ENCODE peak calls at places on chromosomes 2 and 18, in seven cellular contexts. One of them, this sample, is unnamed.

GRCh38 chr2:214465386-214466146 is 54.7 kb downstream of the VWC2L start:
- DNase-seq in foreskin fibroblast: no peak
- DNase-seq in skeletal muscle cell: no peak
- DNase-seq in T47D: no peak
- DNase-seq in ELF-1: peak
- DNase-seq in endothelial cell: no peak
- DNase-seq in NCI-H2029: no peak
- DNase-seq in this sample: no peak

GRCh38 chr18:10055125-10055750 is 141.4 kb downstream of the VAPA start:
- DNase-seq in foreskin fibroblast: no peak
- DNase-seq in T47D: no peak
- DNase-seq in skeletal muscle cell: no peak
- DNase-seq in ELF-1: no peak
- DNase-seq in endothelial cell: no peak
- DNase-seq in NCI-H2029: no peak
- DNase-seq in this sample: no peak

GRCh38 chr2:85410584-85411404 is 628 bp upstream of the CAPG start:
- DNase-seq in skeletal muscle cell: no peak
- DNase-seq in foreskin fibroblast: peak
- DNase-seq in T47D: no peak
- DNase-seq in ELF-1: no peak
- DNase-seq in NCI-H2029: no peak
- DNase-seq in endothelial cell: no peak
- DNase-seq in this sample: no peak

GRCh38 chr2:120787512-120788348 is 52.1 kb downstream of the GLI2 start:
- DNase-seq in endothelial cell: no peak
- DNase-seq in skeletal muscle cell: no peak
- DNase-seq in NCI-H2029: no peak
- DNase-seq in T47D: no peak
- DNase-seq in ELF-1: no peak
- DNase-seq in foreskin fibroblast: no peak
- DNase-seq in this sample: no peak

GRCh38 chr18:77248873-77249582 is 620 bp upstream of the GALR1 start:
- DNase-seq in endothelial cell: no peak
- DNase-seq in T47D: no peak
- DNase-seq in ELF-1: peak
- DNase-seq in skeletal muscle cell: no peak
- DNase-seq in NCI-H2029: no peak
- DNase-seq in foreskin fibroblast: no peak
- DNase-seq in this sample: no peak

GRCh38 chr2:149330127-149331022 is at the start of gene LYPD6:
- DNase-seq in endothelial cell: peak
- DNase-seq in skeletal muscle cell: peak
- DNase-seq in T47D: peak
- DNase-seq in foreskin fibroblast: peak
- DNase-seq in ELF-1: peak
- DNase-seq in NCI-H2029: peak
- DNase-seq in this sample: peak

GRCh38 chr2:235925250-235925919 is 242.8 kb downstream of the GBX2 start:
- DNase-seq in ELF-1: no peak
- DNase-seq in foreskin fibroblast: no peak
- DNase-seq in T47D: no peak
- DNase-seq in endothelial cell: no peak
- DNase-seq in skeletal muscle cell: no peak
- DNase-seq in NCI-H2029: no peak
- DNase-seq in this sample: no peak

GRCh38 chr2:35783723-35784122 is 571.9 kb upstream of the CRIM1 start:
- DNase-seq in T47D: peak
- DNase-seq in endothelial cell: no peak
- DNase-seq in ELF-1: no peak
- DNase-seq in skeletal muscle cell: no peak
- DNase-seq in foreskin fibroblast: no peak
- DNase-seq in NCI-H2029: peak
- DNase-seq in this sample: no peak

GRCh38 chr18:37042381-37042780 is 213.5 kb downstream of the KIAA1328 start:
- DNase-seq in T47D: no peak
- DNase-seq in ELF-1: no peak
- DNase-seq in NCI-H2029: no peak
- DNase-seq in skeletal muscle cell: no peak
- DNase-seq in foreskin fibroblast: no peak
- DNase-seq in endothelial cell: no peak
- DNase-seq in this sample: no peak

GRCh38 chr18:44961288-44961687 is 280.6 kb downstream of the SETBP1 start:
- DNase-seq in T47D: no peak
- DNase-seq in foreskin fibroblast: no peak
- DNase-seq in endothelial cell: no peak
- DNase-seq in skeletal muscle cell: no peak
- DNase-seq in ELF-1: no peak
- DNase-seq in NCI-H2029: no peak
- DNase-seq in this sample: no peak

GRCh38 chr2:201406077-201406662 is 45.1 kb downstream of the TRAK2 start:
- DNase-seq in T47D: no peak
- DNase-seq in ELF-1: no peak
- DNase-seq in skeletal muscle cell: peak
- DNase-seq in foreskin fibroblast: peak
- DNase-seq in endothelial cell: no peak
- DNase-seq in NCI-H2029: no peak
- DNase-seq in this sample: no peak

GRCh38 chr2:239322414-239323086 is 78.3 kb downstream of the HDAC4 start:
- DNase-seq in NCI-H2029: no peak
- DNase-seq in endothelial cell: no peak
- DNase-seq in T47D: no peak
- DNase-seq in foreskin fibroblast: peak
- DNase-seq in ELF-1: no peak
- DNase-seq in skeletal muscle cell: no peak
- DNase-seq in this sample: no peak

GRCh38 chr2:174777334-174777733 is 13.1 kb upstream of the CHRNA1 start:
- DNase-seq in foreskin fibroblast: no peak
- DNase-seq in skeletal muscle cell: no peak
- DNase-seq in endothelial cell: no peak
- DNase-seq in ELF-1: no peak
- DNase-seq in NCI-H2029: no peak
- DNase-seq in T47D: no peak
- DNase-seq in this sample: no peak

GRCh38 chr2:212726403-212726802 is 187.8 kb upstream of the ERBB4 start:
- DNase-seq in NCI-H2029: no peak
- DNase-seq in foreskin fibroblast: no peak
- DNase-seq in skeletal muscle cell: no peak
- DNase-seq in ELF-1: no peak
- DNase-seq in T47D: no peak
- DNase-seq in endothelial cell: no peak
- DNase-seq in this sample: no peak

GRCh38 chr18:24095976-24096375 is 42.9 kb upstream of the CABYR start:
- DNase-seq in foreskin fibroblast: no peak
- DNase-seq in endothelial cell: no peak
- DNase-seq in ELF-1: no peak
- DNase-seq in T47D: no peak
- DNase-seq in NCI-H2029: no peak
- DNase-seq in skeletal muscle cell: no peak
- DNase-seq in this sample: no peak

GRCh38 chr2:241545113-241545512 is 13.4 kb upstream of the BOK start:
- DNase-seq in T47D: no peak
- DNase-seq in NCI-H2029: no peak
- DNase-seq in foreskin fibroblast: peak
- DNase-seq in ELF-1: no peak
- DNase-seq in skeletal muscle cell: no peak
- DNase-seq in endothelial cell: no peak
- DNase-seq in this sample: no peak

GRCh38 chr18:55286257-55286825 is 301.7 kb downstream of the TCF4 start:
- DNase-seq in endothelial cell: no peak
- DNase-seq in skeletal muscle cell: no peak
- DNase-seq in T47D: no peak
- DNase-seq in NCI-H2029: no peak
- DNase-seq in foreskin fibroblast: no peak
- DNase-seq in ELF-1: no peak
- DNase-seq in this sample: no peak

This sample was measured in MM.1S.